ENCODE peak calls at places on chromosomes 12 and 14, in five cellular contexts. K is neuronal stem cell; S is CD8-positive, alpha-beta memory T cell; U is tibial nerve; V is uterus. Q is an unnamed sample.

GRCh38 chr12:69052613-69053408 is 119.8 kb upstream of the CPM start:
- DNase-seq in K (no peak), S (no peak), U (no peak), V (no peak), Q (no peak)

GRCh38 chr12:12990700-12991468 is 9.2 kb downstream of the HEBP1 start:
- DNase-seq in K (no peak), S (no peak), U (no peak), V (no peak), Q (no peak)

GRCh38 chr14:68247867-68248266 is 428.3 kb downstream of the RAD51B start:
- DNase-seq in K (no peak), S (no peak), U (no peak), V (peak; percentile 70), Q (no peak)

GRCh38 chr14:55170526-55170925 is 20.9 kb downstream of the DLGAP5 start:
- DNase-seq in K (no peak), S (no peak), U (no peak), V (no peak), Q (no peak)

GRCh38 chr12:113271853-113272561 is 50.7 kb downstream of the TPCN1 start:
- DNase-seq in K (no peak), S (no peak), U (peak; percentile 74), V (peak; percentile 86), Q (peak; percentile 82)

GRCh38 chr12:10358131-10358530 is 31.7 kb downstream of the KLRK1 start:
- DNase-seq in K (no peak), S (no peak), U (no peak), V (no peak), Q (no peak)

GRCh38 chr14:49677643-49678042 is 10.4 kb downstream of the POLE2 start:
- DNase-seq in K (no peak), S (no peak), U (no peak), V (no peak), Q (no peak)

GRCh38 chr14:85437143-85437542 is 92.8 kb upstream of the FLRT2 start:
- DNase-seq in K (no peak), S (no peak), U (no peak), V (no peak), Q (no peak)

GRCh38 chr12:14959916-14960315 is 1.5 kb downstream of the ARHGDIB start:
- DNase-seq in K (no peak), S (no peak), U (no peak), V (no peak), Q (no peak)

GRCh38 chr12:51472984-51473383 is 48.4 kb downstream of the SLC4A8 start:
- DNase-seq in K (no peak), S (no peak), U (no peak), V (no peak), Q (no peak)

GRCh38 chr12:22042981-22043669 is 2.9 kb upstream of the CMAS start:
- DNase-seq in K (no peak), S (no peak), U (no peak), V (no peak), Q (no peak)

GRCh38 chr12:123126294-123127144 is 24.4 kb downstream of the PITPNM2 start:
- DNase-seq in K (no peak), S (no peak), U (peak; percentile 33), V (peak; percentile 47), Q (no peak)

GRCh38 chr12:39605996-39606395 is 13.6 kb downstream of the ABCD2 start:
- DNase-seq in K (no peak), S (no peak), U (no peak), V (no peak), Q (no peak)

GRCh38 chr14:104936361-104937155 is 11.9 kb downstream of the PLD4 start:
- DNase-seq in K (no peak), S (no peak), U (peak; percentile 8), V (peak; percentile 13), Q (no peak)

GRCh38 chr12:111194703-111195051 is 174.2 kb downstream of the PHETA1 start:
- DNase-seq in K (no peak), S (no peak), U (no peak), V (no peak), Q (no peak)

GRCh38 chr12:124938606-124939427 is 24.4 kb upstream of the UBC start:
- DNase-seq in K (no peak), S (no peak), U (peak; percentile 56), V (peak; percentile 79), Q (peak; percentile 76)

GRCh38 chr14:68580676-68581075 is 212.2 kb downstream of the ZFP36L1 start:
- DNase-seq in K (no peak), S (no peak), U (no peak), V (no peak), Q (no peak)

GRCh38 chr14:24818054-24818822 is 184.2 kb upstream of the GZMB start:
- DNase-seq in K (no peak), S (no peak), U (no peak), V (no peak), Q (no peak)

GRCh38 chr12:131167334-131167733 is 213.6 kb downstream of the ADGRD1 start:
- DNase-seq in K (no peak), S (no peak), U (no peak), V (no peak), Q (no peak)

GRCh38 chr12:53191885-53192530 is 11.3 kb upstream of the CSAD start:
- DNase-seq in K (no peak), S (no peak), U (no peak), V (no peak), Q (no peak)

GRCh38 chr12:43957732-43958131 is 121.9 kb downstream of the TMEM117 start:
- DNase-seq in K (peak; percentile 49), S (peak; percentile 5), U (no peak), V (no peak), Q (no peak)

GRCh38 chr14:104688755-104689619 is at the start of gene INF2:
- DNase-seq in K (peak; percentile 54), S (no peak), U (no peak), V (peak; percentile 60), Q (peak; percentile 71)

GRCh38 chr14:35351497-35351896 is 53.1 kb downstream of the NFKBIA start:
- DNase-seq in K (no peak), S (no peak), U (no peak), V (no peak), Q (no peak)

GRCh38 chr12:113891737-113892520 is 74.2 kb downstream of the RBM19 start:
- DNase-seq in K (no peak), S (no peak), U (no peak), V (no peak), Q (no peak)

GRCh38 chr12:8146416-8146771 is 10.4 kb upstream of the ZNF705A start:
- DNase-seq in K (no peak), S (no peak), U (no peak), V (no peak), Q (no peak)

GRCh38 chr12:90979936-90980335 is 24.8 kb downstream of the EPYC start:
- DNase-seq in K (no peak), S (no peak), U (no peak), V (no peak), Q (no peak)

DNA sequence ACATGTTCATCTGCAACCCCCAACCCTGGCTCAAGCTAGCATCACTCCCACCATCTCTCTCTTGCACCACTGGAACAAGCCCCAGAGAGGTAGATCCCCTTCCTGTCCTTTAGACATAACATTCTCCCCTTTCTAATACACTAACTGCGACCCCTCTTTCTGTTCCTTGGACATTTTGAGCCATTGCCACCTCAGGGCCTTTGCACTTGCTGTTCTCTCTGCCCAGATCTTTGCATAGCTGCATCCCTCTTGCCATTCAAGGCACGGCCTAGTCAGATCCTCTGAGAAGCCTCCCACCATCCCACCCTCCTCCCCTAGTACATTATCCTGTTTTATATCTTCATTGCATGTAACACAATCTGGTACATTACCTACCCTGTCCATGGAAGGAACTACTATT is 16.5 kb downstream of the FOXN3 start:
- DNase-seq in K (no peak), S (no peak), U (no peak), V (no peak), Q (no peak)
- H3K27ac ChIP-seq in K (no peak overlapping the region), S (no peak overlapping the region), U (no peak overlapping the region), V (no peak overlapping the region), Q (no peak overlapping the region)

GRCh38 chr12:109305547-109305946 is 3.5 kb downstream of the FOXN4 start:
- DNase-seq in K (no peak), S (no peak), U (no peak), V (no peak), Q (no peak)

GRCh38 chr12:109304485-109304884 is 4.6 kb downstream of the FOXN4 start:
- DNase-seq in K (no peak), S (no peak), U (no peak), V (no peak), Q (no peak)

GRCh38 chr12:109301643-109302176 is 7.4 kb downstream of the FOXN4 start:
- DNase-seq in K (no peak), S (no peak), U (no peak), V (no peak), Q (no peak)

GRCh38 chr12:109302358-109302757 is 6.7 kb downstream of the FOXN4 start:
- DNase-seq in K (no peak), S (no peak), U (no peak), V (no peak), Q (no peak)

DNA sequence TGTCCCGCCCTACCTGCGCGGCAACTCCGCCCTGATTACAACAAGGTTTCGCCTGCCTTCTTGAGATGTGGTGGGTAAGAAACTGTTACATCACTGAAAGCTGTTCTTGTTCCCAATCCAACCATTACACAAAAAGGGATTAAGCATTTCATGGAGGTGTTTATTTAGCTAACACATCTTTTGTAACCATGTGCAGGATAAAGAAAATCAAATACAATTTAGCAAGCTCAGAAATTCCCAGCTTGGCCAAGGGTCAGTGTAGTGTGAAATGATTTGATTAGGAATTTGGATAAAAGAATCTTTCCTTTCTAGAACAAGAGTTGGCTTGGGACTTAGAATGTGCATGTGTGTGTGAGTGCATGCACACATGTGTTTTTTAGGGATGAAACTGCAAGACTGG is 6.3 kb downstream of the FOXN4 start:
- DNase-seq in K (no peak), S (no peak), U (no peak), V (no peak), Q (no peak)
- H3K27me3 ChIP-seq in K (peaks cover 1% of the 10 kb centered on the region), S (peaks cover 12% of the 10 kb centered on the region), U (no peaks in the 10 kb centered on the region), V (no peaks in the 10 kb centered on the region), Q (peaks cover 13% of the 10 kb centered on the region)

GRCh38 chr12:89492883-89493282 is 31.7 kb downstream of the GALNT4 start:
- DNase-seq in K (no peak), S (no peak), U (no peak), V (no peak), Q (no peak)

GRCh38 chr12:89490922-89491321 is 33.7 kb downstream of the GALNT4 start:
- DNase-seq in K (no peak), S (no peak), U (no peak), V (no peak), Q (no peak)

GRCh38 chr12:89497005-89497404 is 27.6 kb downstream of the GALNT4 start:
- DNase-seq in K (no peak), S (no peak), U (no peak), V (no peak), Q (no peak)

GRCh38 chr12:89494411-89495231 is 30.0 kb downstream of the GALNT4 start:
- DNase-seq in K (no peak), S (no peak), U (no peak), V (no peak), Q (no peak)

GRCh38 chr12:89493650-89494302 is 30.8 kb downstream of the GALNT4 start:
- DNase-seq in K (no peak), S (no peak), U (no peak), V (no peak), Q (no peak)
- H3K27ac ChIP-seq in K (no peak overlapping the region), S (no peak overlapping the region), U (no peak overlapping the region), V (no peak overlapping the region), Q (no peak overlapping the region)

DNA sequence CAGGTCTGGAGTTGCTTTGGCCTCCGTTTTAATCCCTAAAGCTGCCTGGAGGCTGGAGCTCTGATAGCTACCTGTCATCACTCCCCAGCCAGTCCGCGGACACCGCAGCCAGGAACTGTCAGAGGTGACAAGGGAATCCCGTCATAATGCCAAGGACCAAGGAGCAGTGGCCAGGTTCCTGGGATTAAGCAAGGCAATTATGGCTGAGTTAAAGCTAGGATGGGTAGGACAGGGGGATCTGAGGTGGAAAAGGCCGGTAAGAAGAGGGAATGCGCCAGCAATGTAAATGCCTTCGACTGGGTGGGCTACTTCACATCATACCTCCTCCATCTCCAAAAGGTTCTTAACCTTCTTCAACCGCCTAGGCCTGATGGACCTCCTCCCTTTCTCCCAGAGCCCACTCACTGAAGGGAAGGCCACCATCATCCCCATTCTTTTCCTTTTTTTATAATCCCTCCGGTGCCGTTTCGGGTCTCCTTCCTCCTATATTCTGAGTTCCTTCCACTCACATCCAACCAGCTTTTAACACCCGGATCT is 1.9 kb downstream of the PPP1R3E start:
- DNase-seq in K (no peak), S (no peak), U (no peak), V (peak; percentile 52), Q (no peak)
- H3K27me3 ChIP-seq in K (no peaks in the 10 kb centered on the region), S (no peaks in the 10 kb centered on the region), U (no peaks in the 10 kb centered on the region), V (no peaks in the 10 kb centered on the region), Q (no peaks in the 10 kb centered on the region)

Q was measured in left lung.